ENCODE peak calls at places on chromosomes 7 and 10, in seven cellular contexts. U is right lobe of liver, N is sigmoid colon, L is HCT116, R is A549, Z is upper lobe of left lung, O is suprapubic skin. J is an unnamed sample.
A peak's percentile ranks its signal among the peaks of the same experiment; 100 is the strongest.

GRCh38 chr10:44723654-44724053 is 187.5 kb upstream of the TMEM72 start:
- DNase-seq in U (no peak), N (peak; percentile 76), L (no peak), R (no peak), Z (no peak), O (no peak), J (peak; percentile 27)

GRCh38 chr10:75544923-75545322 is 113.5 kb downstream of the LRMDA start:
- DNase-seq in U (no peak), N (no peak), L (no peak), R (no peak), Z (no peak), O (no peak), J (no peak)

GRCh38 chr10:104267721-104268690 is 978 bp upstream of the GSTO2 start:
- DNase-seq in U (no peak), N (no peak), L (no peak), R (no peak), Z (no peak), O (no peak), J (no peak)

GRCh38 chr10:28679941-28680752 is 2.8 kb downstream of the BAMBI start:
- DNase-seq in U (peak; percentile 62), N (no peak), L (no peak), R (peak; percentile 42), Z (peak; percentile 31), O (no peak), J (peak; percentile 23)

GRCh38 chr10:104809288-104810090 is 168.4 kb downstream of the SORCS3 start:
- DNase-seq in U (no peak), N (no peak), L (peak; percentile 90), R (peak; percentile 55), Z (no peak), O (no peak), J (no peak)

GRCh38 chr7:142481548-142481947 is 223.7 kb upstream of the PRSS58 start:
- DNase-seq in U (no peak), N (no peak), L (no peak), R (no peak), Z (no peak), O (no peak), J (no peak)

GRCh38 chr10:21724695-21725371 is 190.8 kb downstream of the MLLT10 start:
- DNase-seq in U (peak; percentile 76), N (peak; percentile 97), L (peak; percentile 93), R (peak; percentile 94), Z (peak; percentile 91), O (peak; percentile 89), J (peak; percentile 94)

GRCh38 chr7:66202380-66202779 is 2.8 kb upstream of the TPST1 start:
- DNase-seq in U (no peak), N (peak; percentile 7), L (no peak), R (no peak), Z (no peak), O (peak; percentile 25), J (no peak)

GRCh38 chr10:78203915-78204818 is 170.5 kb downstream of the RPS24 start:
- DNase-seq in U (no peak), N (no peak), L (no peak), R (peak; percentile 34), Z (no peak), O (no peak), J (peak; percentile 53)

GRCh38 chr7:54932818-54933543 is 85.8 kb upstream of the EGFR start:
- DNase-seq in U (peak; percentile 80), N (peak; percentile 84), L (peak; percentile 28), R (peak; percentile 79), Z (peak; percentile 75), O (peak; percentile 70), J (peak; percentile 82)

GRCh38 chr7:78437118-78437517 is 638.5 kb downstream of the PHTF2 start:
- DNase-seq in U (no peak), N (no peak), L (no peak), R (no peak), Z (no peak), O (no peak), J (no peak)

GRCh38 chr10:77844713-77845454 is 81.7 kb downstream of the DLG5 start:
- DNase-seq in U (no peak), N (no peak), L (peak; percentile 38), R (peak; percentile 70), Z (no peak), O (no peak), J (no peak)

GRCh38 chr7:125061776-125062397 is 132.3 kb upstream of the POT1 start:
- DNase-seq in U (no peak), N (no peak), L (peak; percentile 35), R (peak; percentile 45), Z (no peak), O (no peak), J (no peak)

GRCh38 chr10:60818134-60818770 is 40.0 kb downstream of the CDK1 start:
- DNase-seq in U (no peak), N (no peak), L (no peak), R (no peak), Z (no peak), O (no peak), J (no peak)

GRCh38 chr7:86123476-86123875 is 520.2 kb upstream of the GRM3 start:
- DNase-seq in U (no peak), N (no peak), L (no peak), R (no peak), Z (no peak), O (no peak), J (no peak)

GRCh38 chr10:28561531-28561930 is 28.6 kb downstream of the WAC start:
- DNase-seq in U (no peak), N (no peak), L (no peak), R (no peak), Z (no peak), O (no peak), J (no peak)

GRCh38 chr7:79157281-79157680 is 296.2 kb downstream of the MAGI2 start:
- DNase-seq in U (no peak), N (no peak), L (no peak), R (no peak), Z (no peak), O (no peak), J (no peak)

GRCh38 chr10:125325326-125325725 is 165.0 kb upstream of the CTBP2 start:
- DNase-seq in U (no peak), N (no peak), L (no peak), R (no peak), Z (no peak), O (no peak), J (no peak)

GRCh38 chr7:146116452-146117219 is at the start of gene CNTNAP2:
- DNase-seq in U (no peak), N (no peak), L (no peak), R (no peak), Z (no peak), O (no peak), J (no peak)

GRCh38 chr10:71267508-71268240 is 51.4 kb upstream of the SLC29A3 start:
- DNase-seq in U (no peak), N (no peak), L (no peak), R (no peak), Z (no peak), O (no peak), J (no peak)

GRCh38 chr10:71265618-71266146 is 53.3 kb downstream of the UNC5B start:
- DNase-seq in U (no peak), N (no peak), L (no peak), R (no peak), Z (no peak), O (no peak), J (no peak)

GRCh38 chr10:71265201-71265575 is 52.8 kb downstream of the UNC5B start:
- DNase-seq in U (no peak), N (no peak), L (no peak), R (no peak), Z (no peak), O (no peak), J (no peak)

GRCh38 chr10:71266918-71267442 is 52.1 kb upstream of the SLC29A3 start:
- DNase-seq in U (no peak), N (no peak), L (no peak), R (no peak), Z (no peak), O (no peak), J (no peak)

DNA sequence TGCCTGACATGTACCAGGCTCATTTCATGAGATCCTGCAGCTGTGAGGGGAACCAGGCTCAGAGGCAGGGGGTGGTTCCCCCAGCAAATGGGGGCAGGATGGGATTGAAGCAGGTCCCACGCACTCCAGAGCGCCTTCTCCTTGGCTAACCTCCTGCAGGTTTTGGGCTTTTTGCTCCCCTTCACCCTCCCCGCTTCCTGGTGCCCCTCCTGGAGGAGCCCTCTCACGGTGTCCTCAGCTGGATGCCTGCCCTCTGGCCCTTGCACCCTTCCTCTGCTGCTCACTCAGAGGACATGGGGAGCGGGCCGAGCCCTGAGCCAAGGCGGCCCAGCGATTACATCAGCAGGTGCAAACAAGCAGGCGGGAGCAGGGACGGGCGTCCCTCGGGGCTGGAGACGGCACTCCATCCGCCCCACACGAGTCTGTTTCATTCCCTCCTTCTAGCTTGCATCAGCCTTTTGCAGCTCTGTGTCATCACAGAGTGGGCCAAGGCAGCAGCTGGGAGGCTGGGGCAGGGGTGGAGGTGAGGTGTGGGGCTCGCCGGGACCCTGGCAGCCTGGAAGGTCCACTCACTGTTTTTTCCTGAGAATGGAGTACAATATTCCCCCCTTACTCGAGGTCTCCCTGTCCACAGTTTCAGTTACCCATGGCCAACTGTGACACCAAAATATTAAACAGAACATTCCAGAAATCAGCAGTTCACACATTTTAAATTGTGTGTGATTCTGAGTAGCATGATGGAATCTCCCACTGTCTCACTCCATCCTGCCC is 52.7 kb upstream of the SLC29A3 start:
- DNase-seq in U (peak; percentile 78), N (peak; percentile 94), L (no peak), R (peak; percentile 16), Z (peak; percentile 59), O (no peak), J (peak; percentile 28)
- TF ChIP-seq POLR2A in U (no peak), N (no peak), L (no peak), R (no peak), Z (no peak), O (no peak), J (no peak)

GRCh38 chr7:30472081-30472770 is 6.4 kb downstream of the NOD1 start:
- DNase-seq in U (no peak), N (peak; percentile 44), L (no peak), R (no peak), Z (no peak), O (no peak), J (no peak)
- H3K4me1 ChIP-seq in U (no peaks in the 10 kb centered on the region), N (peaks cover 70% of the 10 kb centered on the region), L (peaks cover 10% of the 10 kb centered on the region), R (peaks cover 59% of the 10 kb centered on the region), Z (peaks cover 97% of the 10 kb centered on the region), O (peaks cover 82% of the 10 kb centered on the region), J (peaks cover 50% of the 10 kb centered on the region)

GRCh38 chr7:99679032-99679399 is 780 bp downstream of the CYP3A5 start:
- DNase-seq in U (no peak), N (no peak), L (peak; percentile 49), R (peak; percentile 89), Z (no peak), O (no peak), J (peak; percentile 33)
- TF ChIP-seq POLR2A in U (peak; percentile 33), N (no peak), L (no peak), R (no peak), Z (no peak), O (no peak), J (no peak)

GRCh38 chr10:112712536-112712935 is 237.5 kb upstream of the TCF7L2 start:
- DNase-seq in U (no peak), N (no peak), L (no peak), R (no peak), Z (no peak), O (no peak), J (no peak)

GRCh38 chr10:112716076-112716475 is 234.0 kb upstream of the TCF7L2 start:
- DNase-seq in U (no peak), N (no peak), L (no peak), R (no peak), Z (no peak), O (no peak), J (no peak)

GRCh38 chr10:112711366-112711765 is 238.7 kb upstream of the TCF7L2 start:
- DNase-seq in U (no peak), N (no peak), L (no peak), R (peak; percentile 7), Z (no peak), O (no peak), J (no peak)

GRCh38 chr10:112715581-112715980 is 234.5 kb upstream of the TCF7L2 start:
- DNase-seq in U (no peak), N (no peak), L (no peak), R (no peak), Z (no peak), O (no peak), J (no peak)

GRCh38 chr10:112713411-112713810 is 236.6 kb upstream of the TCF7L2 start:
- DNase-seq in U (no peak), N (no peak), L (no peak), R (no peak), Z (no peak), O (no peak), J (no peak)
- H3K4me1 ChIP-seq in U (no peaks in the 10 kb centered on the region), N (no peaks in the 10 kb centered on the region), L (peaks cover 29% of the 10 kb centered on the region), R (peaks cover 31% of the 10 kb centered on the region), Z (no peaks in the 10 kb centered on the region), O (no peaks in the 10 kb centered on the region), J (peaks cover 5% of the 10 kb centered on the region)